ENCODE peak calls at places on chromosomes 1 and 21, in five cellular contexts. O is kidney tubule cell; K is left ventricle myocardium inferior; T is mesendoderm; B is stimulated activated CD4-positive, alpha-beta T cell treated with anti-CD3 and anti-CD28 coated beads, Interleukin-4, amount 100 ng/mL, for 24 hours. N is an unnamed sample.

GRCh38 chr1:112906155-112906698 is 49.8 kb downstream of the SLC16A1 start:
- DNase-seq in T (peak; percentile 69), B (no peak), O (no peak), K (no peak), N (no peak)

GRCh38 chr1:63545780-63546179 is 22.5 kb downstream of the EFCAB7 start:
- DNase-seq in K (no peak), T (no peak), B (no peak), O (peak; percentile 5), N (peak; percentile 61)

GRCh38 chr1:1255078-1255477 is 8.6 kb upstream of the C1QTNF12 start:
- DNase-seq in B (no peak), T (no peak), O (no peak), K (no peak), N (no peak)

GRCh38 chr1:33392639-33393038 is 38.3 kb downstream of the PHC2 start:
- DNase-seq in B (no peak), O (no peak), K (no peak), T (peak; percentile 53), N (peak; percentile 27)

GRCh38 chr1:210792703-210793102 is 341.2 kb downstream of the KCNH1 start:
- DNase-seq in T (peak; percentile 73), B (no peak), O (peak; percentile 73), K (no peak), N (peak; percentile 83)

GRCh38 chr1:236058141-236058626 is 6.7 kb downstream of the NID1 start:
- DNase-seq in T (no peak), K (no peak), B (no peak), O (no peak), N (peak; percentile 47)

GRCh38 chr1:174726167-174726879 is 273.4 kb upstream of the CACYBP start:
- DNase-seq in T (peak; percentile 31), B (no peak), O (peak; percentile 39), K (no peak), N (peak; percentile 59)

GRCh38 chr1:79197421-79197820 is 190.9 kb upstream of the ADGRL4 start:
- DNase-seq in O (no peak), K (no peak), T (peak; percentile 51), B (no peak), N (peak; percentile 40)

GRCh38 chr1:73205294-73205973 is 923.1 kb upstream of the NEGR1 start:
- DNase-seq in O (peak; percentile 54), K (no peak), B (no peak), T (peak; percentile 59), N (no peak)

GRCh38 chr1:84117868-84118267 is 26.2 kb upstream of the PRKACB start:
- DNase-seq in B (no peak), T (peak; percentile 70), K (no peak), O (peak; percentile 42), N (peak; percentile 36)

GRCh38 chr21:41886331-41886730 is 7.2 kb upstream of the PRDM15 start:
- DNase-seq in K (no peak), B (no peak), O (no peak), T (no peak), N (no peak)

GRCh38 chr1:19338323-19338762 is 26.2 kb downstream of the SLC66A1 start:
- DNase-seq in B (no peak), K (no peak), O (peak; percentile 32), T (peak; percentile 92), N (no peak)

GRCh38 chr1:203805689-203806088 is 10.3 kb downstream of the ZBED6 start:
- DNase-seq in B (no peak), O (no peak), K (no peak), T (no peak), N (no peak)

GRCh38 chr1:232142403-232143314 is 487.3 kb downstream of the SIPA1L2 start:
- DNase-seq in B (no peak), O (peak; percentile 92), K (no peak), T (no peak), N (peak; percentile 75)

GRCh38 chr1:86155061-86155806 is 1.3 kb downstream of the COL24A1 start:
- DNase-seq in T (peak; percentile 71), K (peak; percentile 22), O (no peak), B (no peak), N (peak; percentile 23)

GRCh38 chr1:23574265-23574754 is 15.0 kb upstream of the ID3 start:
- DNase-seq in B (no peak), T (no peak), K (no peak), O (peak; percentile 81), N (no peak)

GRCh38 chr1:191953516-191953915 is 204.7 kb upstream of the RGS18 start:
- DNase-seq in O (no peak), T (no peak), K (no peak), B (no peak), N (no peak)

GRCh38 chr1:4025752-4026151 is 125.7 kb upstream of the C1orf174 start:
- DNase-seq in K (no peak), O (no peak), B (no peak), T (no peak), N (no peak)

GRCh38 chr1:205430631-205431305 is 8.9 kb upstream of the LEMD1 start:
- DNase-seq in K (peak; percentile 61), O (peak; percentile 41), B (peak; percentile 54), T (peak; percentile 75), N (peak; percentile 26)

GRCh38 chr1:31763671-31764306 is 351 bp downstream of the ADGRB2 start:
- DNase-seq in B (no peak), T (no peak), O (no peak), K (no peak), N (no peak)

GRCh38 chr1:31910933-31911332 is 27.2 kb downstream of the PTP4A2 start:
- DNase-seq in B (no peak), O (no peak), K (no peak), T (no peak), N (no peak)

GRCh38 chr1:38045431-38046332 is 911 bp downstream of the POU3F1 start:
- DNase-seq in B (no peak), O (no peak), K (no peak), T (peak; percentile 70), N (peak; percentile 18)

GRCh38 chr1:224498574-224499170 is 64.1 kb upstream of the WDR26 start:
- DNase-seq in K (no peak), B (no peak), T (peak; percentile 96), O (peak; percentile 96), N (peak; percentile 91)

GRCh38 chr21:39062196-39062900 is 120.9 kb downstream of the PSMG1 start:
- DNase-seq in K (no peak), B (no peak), T (peak; percentile 10), O (peak; percentile 29), N (peak; percentile 56)

GRCh38 chr1:219081943-219082925 is 91.4 kb upstream of the LYPLAL1 start:
- DNase-seq in B (no peak), O (peak; percentile 28), K (no peak), T (no peak), N (no peak)

GRCh38 chr1:109904105-109904817 is 6.4 kb upstream of the CSF1 start:
- DNase-seq in T (no peak), O (no peak), B (no peak), K (no peak), N (no peak)

GRCh38 chr1:180486092-180486491 is 16.3 kb downstream of the ACBD6 start:
- DNase-seq in K (no peak), O (no peak), T (peak; percentile 16), B (no peak), N (no peak)

GRCh38 chr1:26020941-26021646 is 481 bp upstream of the EXTL1 start:
- DNase-seq in K (no peak), B (no peak), O (peak; percentile 33), T (no peak), N (peak; percentile 30)

GRCh38 chr1:164320780-164321683 is 238.0 kb upstream of the PBX1 start:
- DNase-seq in T (peak; percentile 60), B (no peak), O (peak; percentile 17), K (peak; percentile 25), N (no peak)

GRCh38 chr1:225998560-225999226 is 450 bp downstream of the SDE2 start:
- DNase-seq in K (no peak), T (no peak), O (peak; percentile 44), B (no peak), N (peak; percentile 62)

GRCh38 chr1:17561561-17561985 is 22.1 kb downstream of the ARHGEF10L start:
- DNase-seq in O (peak; percentile 59), T (no peak), B (no peak), K (peak; percentile 37), N (no peak)

GRCh38 chr1:116331523-116331922 is 41.5 kb upstream of the ATP1A1 start:
- DNase-seq in O (no peak), K (no peak), B (no peak), T (no peak), N (no peak)

GRCh38 chr1:17200246-17200645 is 4.7 kb upstream of the PADI1 start:
- DNase-seq in B (no peak), T (no peak), O (no peak), K (no peak), N (no peak)

GRCh38 chr1:235098991-235099390 is 29.6 kb downstream of the TOMM20 start:
- DNase-seq in O (no peak), K (no peak), B (no peak), T (no peak), N (no peak)

N was measured in ELR.